ENCODE peak calls at places on chromosomes 11 and 22, in five cellular contexts. One of them, this sample, is unnamed.

GRCh38 chr11:126837581-126837980 is 163.0 kb downstream of the KIRREL3 start:
- DNase-seq in fibroblast of pulmonary artery: no peak
- DNase-seq in A549: no peak
- DNase-seq in astrocyte of the spinal cord: no peak
- DNase-seq in stomach: no peak
- DNase-seq in this sample: no peak

GRCh38 chr11:124740277-124740882 is 638 bp downstream of the NRGN start:
- DNase-seq in astrocyte of the spinal cord: no peak
- DNase-seq in fibroblast of pulmonary artery: peak
- DNase-seq in stomach: no peak
- DNase-seq in A549: peak
- DNase-seq in this sample: peak

GRCh38 chr22:45804986-45805325 is 133.3 kb downstream of the ATXN10 start:
- DNase-seq in astrocyte of the spinal cord: peak
- DNase-seq in A549: peak
- DNase-seq in stomach: no peak
- DNase-seq in fibroblast of pulmonary artery: peak
- DNase-seq in this sample: no peak

GRCh38 chr11:127656266-127656879 is 655.8 kb upstream of the KIRREL3 start:
- DNase-seq in A549: no peak
- DNase-seq in fibroblast of pulmonary artery: no peak
- DNase-seq in astrocyte of the spinal cord: peak
- DNase-seq in stomach: no peak
- DNase-seq in this sample: no peak

GRCh38 chr11:765025-765801 is 12.1 kb downstream of the GATD1 start:
- DNase-seq in A549: peak
- DNase-seq in stomach: peak
- DNase-seq in fibroblast of pulmonary artery: peak
- DNase-seq in astrocyte of the spinal cord: peak
- DNase-seq in this sample: no peak

GRCh38 chr11:45921561-45922424 is 663 bp upstream of the LARGE2 start:
- DNase-seq in stomach: peak
- DNase-seq in astrocyte of the spinal cord: no peak
- DNase-seq in fibroblast of pulmonary artery: no peak
- DNase-seq in A549: no peak
- DNase-seq in this sample: peak

GRCh38 chr11:77619576-77620198 is 17.9 kb downstream of the CLNS1A start:
- DNase-seq in stomach: no peak
- DNase-seq in A549: peak
- DNase-seq in astrocyte of the spinal cord: peak
- DNase-seq in fibroblast of pulmonary artery: peak
- DNase-seq in this sample: no peak

GRCh38 chr11:79419120-79419519 is 21.7 kb downstream of the TENM4 start:
- DNase-seq in stomach: peak
- DNase-seq in fibroblast of pulmonary artery: no peak
- DNase-seq in A549: peak
- DNase-seq in astrocyte of the spinal cord: peak
- DNase-seq in this sample: no peak

GRCh38 chr22:28980326-28980725 is 81.3 kb downstream of the C22orf31 start:
- DNase-seq in stomach: no peak
- DNase-seq in A549: no peak
- DNase-seq in astrocyte of the spinal cord: no peak
- DNase-seq in fibroblast of pulmonary artery: peak
- DNase-seq in this sample: no peak

GRCh38 chr22:29524440-29525191 is 28.9 kb downstream of the THOC5 start:
- DNase-seq in A549: peak
- DNase-seq in stomach: peak
- DNase-seq in fibroblast of pulmonary artery: peak
- DNase-seq in astrocyte of the spinal cord: no peak
- DNase-seq in this sample: no peak

GRCh38 chr22:19929586-19930302 is 11.8 kb upstream of the COMT start:
- DNase-seq in stomach: no peak
- DNase-seq in astrocyte of the spinal cord: no peak
- DNase-seq in A549: no peak
- DNase-seq in fibroblast of pulmonary artery: no peak
- DNase-seq in this sample: no peak

GRCh38 chr22:35528967-35529366 is 11.7 kb upstream of the RASD2 start:
- DNase-seq in fibroblast of pulmonary artery: no peak
- DNase-seq in astrocyte of the spinal cord: no peak
- DNase-seq in A549: no peak
- DNase-seq in stomach: no peak
- DNase-seq in this sample: no peak

GRCh38 chr11:124075841-124076571 is 34.9 kb upstream of the OR10G7 start:
- DNase-seq in astrocyte of the spinal cord: no peak
- DNase-seq in stomach: no peak
- DNase-seq in A549: peak
- DNase-seq in fibroblast of pulmonary artery: no peak
- DNase-seq in this sample: no peak

GRCh38 chr22:30887861-30888260 is 80.7 kb downstream of the MORC2 start:
- DNase-seq in astrocyte of the spinal cord: no peak
- DNase-seq in fibroblast of pulmonary artery: no peak
- DNase-seq in A549: no peak
- DNase-seq in stomach: no peak
- DNase-seq in this sample: no peak

GRCh38 chr22:48951836-48952235 is 875.8 kb downstream of the BRD1 start:
- DNase-seq in fibroblast of pulmonary artery: no peak
- DNase-seq in A549: no peak
- DNase-seq in astrocyte of the spinal cord: no peak
- DNase-seq in stomach: peak
- DNase-seq in this sample: peak

GRCh38 chr11:122170815-122171475 is 54.9 kb upstream of the BLID start:
- DNase-seq in fibroblast of pulmonary artery: peak
- DNase-seq in stomach: no peak
- DNase-seq in astrocyte of the spinal cord: peak
- DNase-seq in A549: peak
- DNase-seq in this sample: no peak

GRCh38 chr22:46043339-46043738 is 66.4 kb upstream of the WNT7B start:
- DNase-seq in A549: no peak
- DNase-seq in fibroblast of pulmonary artery: no peak
- DNase-seq in astrocyte of the spinal cord: no peak
- DNase-seq in stomach: peak
- DNase-seq in this sample: no peak

GRCh38 chr22:28051787-28052356 is 132.8 kb upstream of the PITPNB start:
- DNase-seq in astrocyte of the spinal cord: peak
- DNase-seq in A549: peak
- DNase-seq in stomach: peak
- DNase-seq in fibroblast of pulmonary artery: peak
- DNase-seq in this sample: peak

DNA sequence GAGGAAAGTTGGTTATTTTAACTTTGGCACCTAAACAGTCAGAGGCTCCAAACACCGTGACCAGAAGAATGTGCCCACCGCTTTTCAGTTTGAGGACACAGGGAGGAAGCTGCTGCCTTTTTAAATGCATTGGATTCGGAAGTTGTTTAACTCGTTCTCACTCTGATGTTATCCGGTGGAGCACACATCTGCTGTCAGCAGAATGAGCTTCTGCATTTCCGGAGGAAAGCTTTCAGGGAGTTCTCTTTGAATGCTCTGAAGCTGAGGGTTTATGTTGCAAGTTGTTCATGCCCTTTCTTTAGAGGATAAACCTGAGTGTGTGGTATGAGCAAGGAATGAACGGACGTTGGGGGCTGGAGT is 64.1 kb downstream of the PPFIBP2 start:
- DNase-seq in astrocyte of the spinal cord: peak
- DNase-seq in fibroblast of pulmonary artery: peak
- DNase-seq in stomach: no peak
- DNase-seq in A549: no peak
- DNase-seq in this sample: no peak
- H3K4me3 ChIP-seq in astrocyte of the spinal cord: peak
- H3K4me3 ChIP-seq in fibroblast of pulmonary artery: peak
- H3K4me3 ChIP-seq in stomach: peak
- H3K4me3 ChIP-seq in A549: no peak
- H3K4me3 ChIP-seq in this sample: peak

DNA sequence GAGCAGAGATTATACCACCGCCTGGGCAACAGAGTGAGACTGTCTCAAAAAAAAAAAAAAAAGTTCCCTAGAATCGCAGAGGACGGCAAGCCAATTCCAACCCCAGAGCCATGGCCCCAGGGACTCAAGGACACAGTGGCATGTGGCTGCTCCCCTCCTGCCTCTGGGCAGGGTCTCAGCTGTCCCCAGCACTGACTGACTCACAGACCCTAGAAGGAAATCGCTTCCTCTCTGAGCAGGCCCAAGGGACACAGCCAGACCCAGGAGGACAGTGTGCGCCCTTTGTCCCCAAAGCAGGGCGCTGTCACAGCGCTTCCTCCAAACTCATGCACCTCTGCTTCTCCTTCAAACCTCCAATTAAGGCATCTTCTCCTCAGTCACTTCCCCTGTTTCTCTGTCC is 2.3 kb downstream of the PACSIN3 start:
- DNase-seq in fibroblast of pulmonary artery: no peak
- DNase-seq in A549: no peak
- DNase-seq in astrocyte of the spinal cord: no peak
- DNase-seq in stomach: no peak
- DNase-seq in this sample: no peak
- H3K4me3 ChIP-seq in fibroblast of pulmonary artery: no peak
- H3K4me3 ChIP-seq in A549: no peak
- H3K4me3 ChIP-seq in astrocyte of the spinal cord: no peak
- H3K4me3 ChIP-seq in stomach: peak
- H3K4me3 ChIP-seq in this sample: no peak

GRCh38 chr11:44108260-44108659 is 12.8 kb downstream of the EXT2 start:
- DNase-seq in astrocyte of the spinal cord: no peak
- DNase-seq in stomach: no peak
- DNase-seq in A549: no peak
- DNase-seq in fibroblast of pulmonary artery: no peak
- DNase-seq in this sample: no peak
- H3K4me3 ChIP-seq in astrocyte of the spinal cord: no peak
- H3K4me3 ChIP-seq in stomach: no peak
- H3K4me3 ChIP-seq in A549: no peak
- H3K4me3 ChIP-seq in fibroblast of pulmonary artery: no peak
- H3K4me3 ChIP-seq in this sample: no peak

DNA sequence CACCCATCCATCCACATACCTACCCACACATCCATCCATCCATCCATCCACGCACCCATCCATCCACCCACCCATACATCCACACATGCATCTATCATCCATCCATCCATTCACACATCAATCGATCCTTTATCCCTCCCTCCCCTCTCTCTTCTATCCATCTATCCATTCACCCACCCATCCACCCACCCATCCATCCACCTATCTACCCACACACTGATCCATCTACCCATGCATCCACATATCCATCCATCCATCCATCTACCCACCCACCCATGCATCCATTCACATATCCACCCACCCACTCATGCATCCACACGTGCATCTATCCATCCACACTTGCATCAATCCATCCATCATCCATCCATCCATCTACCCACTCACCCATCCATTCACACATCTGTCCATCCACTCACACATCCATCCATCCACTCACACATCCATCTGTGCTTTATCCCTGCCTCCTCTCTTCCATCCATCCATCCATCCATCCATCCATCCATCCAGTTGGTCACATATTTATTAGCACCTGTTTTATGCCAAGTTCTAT is 366.1 kb downstream of the CTTN start:
- DNase-seq in astrocyte of the spinal cord: no peak
- DNase-seq in stomach: no peak
- DNase-seq in A549: no peak
- DNase-seq in fibroblast of pulmonary artery: no peak
- DNase-seq in this sample: no peak
- H3K4me3 ChIP-seq in astrocyte of the spinal cord: no peak
- H3K4me3 ChIP-seq in stomach: no peak
- H3K4me3 ChIP-seq in A549: no peak
- H3K4me3 ChIP-seq in fibroblast of pulmonary artery: no peak
- H3K4me3 ChIP-seq in this sample: no peak

DNA sequence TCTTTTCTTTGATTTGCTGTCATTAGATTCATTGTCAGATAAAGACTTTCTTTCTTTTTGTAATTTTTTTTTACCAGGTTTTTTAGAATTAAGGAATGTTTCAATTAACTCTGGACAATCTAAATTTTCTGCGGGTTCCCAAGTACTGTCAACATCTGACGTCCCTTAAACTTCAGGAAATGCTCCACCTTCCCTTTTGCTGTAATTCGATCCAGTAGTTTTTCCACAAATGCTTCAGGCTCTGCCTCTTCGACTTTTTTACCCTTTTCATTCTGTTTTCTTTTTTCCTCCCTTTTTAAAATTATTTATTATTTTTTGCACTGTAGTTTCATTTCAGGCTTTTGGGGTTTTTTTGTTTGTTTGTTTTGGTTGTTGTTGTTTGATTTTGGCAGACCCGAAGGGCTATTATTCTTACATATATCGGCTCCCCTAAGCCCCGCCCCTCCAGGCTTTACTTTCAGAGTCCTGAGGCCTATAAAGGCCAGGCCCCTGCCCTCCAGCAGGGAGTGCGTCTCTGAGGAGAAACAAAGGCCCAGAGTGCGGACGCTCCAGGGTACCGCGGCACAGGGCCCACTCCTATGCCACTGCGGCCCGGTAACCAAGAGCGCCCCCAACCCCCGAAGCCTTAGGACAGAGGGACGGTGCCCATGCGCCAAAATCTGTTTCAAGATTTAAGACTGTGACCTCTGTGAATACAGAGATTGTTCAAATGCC is 116.4 kb downstream of the TYR start:
- DNase-seq in astrocyte of the spinal cord: peak
- DNase-seq in fibroblast of pulmonary artery: peak
- DNase-seq in stomach: no peak
- DNase-seq in A549: no peak
- DNase-seq in this sample: no peak
- H3K4me3 ChIP-seq in astrocyte of the spinal cord: peak
- H3K4me3 ChIP-seq in fibroblast of pulmonary artery: peak
- H3K4me3 ChIP-seq in stomach: no peak
- H3K4me3 ChIP-seq in A549: no peak
- H3K4me3 ChIP-seq in this sample: no peak